ENCODE peak calls at places on chromosomes 13 and 19, in four cellular contexts. O is GF-D8; Z is DMS 273 treated with DMSO at 0.1 percent for 48 hours; P is stimulated activated CD8-positive, alpha-beta memory T cell treated with anti-CD3 and anti-CD28 coated beads, Interleukin-12 subunit alpha, Interleukin-12 subunit beta, amount 100 ng/mL, for 1 hour. E is an unnamed sample.

GRCh38 chr19:46056536-46056935 is 15.7 kb upstream of the IGFL4 start:
- DNase-seq in O (no peak), Z (no peak), P (no peak), E (no peak)

GRCh38 chr19:35099155-35099896 is 16.3 kb upstream of the FXYD3 start:
- DNase-seq in O (no peak), Z (no peak), P (no peak), E (no peak)

GRCh38 chr13:99505814-99506269 is 4.6 kb downstream of the TM9SF2 start:
- DNase-seq in O (no peak), Z (no peak), P (no peak), E (no peak)

GRCh38 chr19:15288146-15288963 is 44.0 kb downstream of the BRD4 start:
- DNase-seq in O (peak; percentile 15), Z (peak; percentile 68), P (no peak), E (peak; percentile 97)

GRCh38 chr19:18590273-18591272 is 2.0 kb downstream of the REX1BD start:
- DNase-seq in O (no peak), Z (no peak), P (no peak), E (no peak)

GRCh38 chr13:34942732-34943674 is 933 bp downstream of the NBEA start:
- DNase-seq in O (no peak), Z (no peak), P (no peak), E (peak; percentile 32)

GRCh38 chr13:54536112-54536511 is 1507.5 kb downstream of the OLFM4 start:
- DNase-seq in O (no peak), Z (no peak), P (no peak), E (peak; percentile 6)

GRCh38 chr13:36628986-36629385 is 44.8 kb upstream of the SERTM1 start:
- DNase-seq in O (no peak), Z (no peak), P (no peak), E (no peak)

GRCh38 chr19:3216874-3217273 is 7.6 kb upstream of the CELF5 start:
- DNase-seq in O (no peak), Z (no peak), P (no peak), E (no peak)

GRCh38 chr13:62931901-62932883 is 1516.5 kb upstream of the PCDH20 start:
- DNase-seq in O (no peak), Z (no peak), P (no peak), E (no peak)

GRCh38 chr13:48531416-48532145 is 1.3 kb downstream of the RCBTB2 start:
- DNase-seq in O (no peak), Z (no peak), P (no peak), E (no peak)

GRCh38 chr19:873084-874019 is 13.9 kb downstream of the CFD start:
- DNase-seq in O (no peak), Z (no peak), P (peak; percentile 56), E (no peak)

GRCh38 chr19:1027953-1028902 is 1.8 kb downstream of the CNN2 start:
- DNase-seq in O (no peak), Z (no peak), P (no peak), E (no peak)

GRCh38 chr19:5594521-5594950 is 26.8 kb upstream of the TINCR start:
- DNase-seq in O (no peak), Z (no peak), P (no peak), E (no peak)

GRCh38 chr13:30103161-30103858 is 204.0 kb downstream of the KATNAL1 start:
- DNase-seq in O (peak; percentile 17), Z (no peak), P (no peak), E (no peak)

GRCh38 chr13:107450931-107451330 is 764.4 kb downstream of the LIG4 start:
- DNase-seq in O (peak; percentile 58), Z (no peak), P (no peak), E (no peak)

GRCh38 chr19:5138606-5139594 is 170.0 kb downstream of the KDM4B start:
- DNase-seq in O (peak; percentile 93), Z (no peak), P (peak; percentile 55), E (no peak)

GRCh38 chr19:2246801-2247361 is 2.2 kb upstream of the AMH start:
- DNase-seq in O (no peak), Z (no peak), P (no peak), E (no peak)

GRCh38 chr13:29589234-29589633 is 6.3 kb downstream of the SLC7A1 start:
- DNase-seq in O (no peak), Z (no peak), P (no peak), E (no peak)

GRCh38 chr19:12676384-12676792 is 5.3 kb downstream of the DHPS start:
- DNase-seq in O (peak; percentile 23), Z (peak; percentile 18), P (peak; percentile 81), E (no peak)

GRCh38 chr19:58021541-58022282 is 12.1 kb upstream of the ZSCAN1 start:
- DNase-seq in O (no peak), Z (peak; percentile 20), P (peak; percentile 4), E (peak; percentile 38)

GRCh38 chr13:48731957-48732569 is 78.3 kb downstream of the CYSLTR2 start:
- DNase-seq in O (peak; percentile 15), Z (no peak), P (peak; percentile 39), E (no peak)

GRCh38 chr19:35560677-35561076 is 2.8 kb downstream of the ATP4A start:
- DNase-seq in O (no peak), Z (no peak), P (no peak), E (no peak)

GRCh38 chr19:34224996-34225658 is 29.2 kb upstream of the GARRE1 start:
- DNase-seq in O (no peak), Z (no peak), P (no peak), E (no peak)